ENCODE peak calls at places on chromosomes 3 and 15, in eight cellular contexts. L is epithelial cell of esophagus; N is neural crest cell; B is small intestine; J is activated T-cell treated with anti-CD3 and anti-CD28 coated beads, Interleukin-2, amount 50 U/mL, for 72 hours; U is dermis blood vessel endothelial cell; Y is lower lobe of right lung; W is RKO. G is an unnamed sample.

GRCh38 chr3:110384601-110385000 is 687.0 kb upstream of the NECTIN3 start:
- DNase-seq in Y (no peak), L (peak; percentile 68), J (no peak), N (no peak), B (no peak), U (no peak), W (no peak), G (no peak)

GRCh38 chr3:39398700-39399099 is 7.8 kb upstream of the RPSA start:
- DNase-seq in J (no peak), N (no peak), B (no peak), W (no peak), L (peak; percentile 61), Y (no peak), U (peak; percentile 28), G (no peak)

GRCh38 chr3:35908366-35909232 is 269.3 kb downstream of the ARPP21 start:
- DNase-seq in W (peak; percentile 60), N (peak; percentile 77), J (peak; percentile 37), Y (peak; percentile 55), L (peak; percentile 74), U (peak; percentile 92), B (peak; percentile 52), G (peak; percentile 72)

GRCh38 chr15:74144153-74144775 is 13.9 kb downstream of the ISLR2 start:
- DNase-seq in U (no peak), Y (no peak), L (no peak), N (no peak), B (no peak), J (no peak), W (no peak), G (no peak)

GRCh38 chr3:182732232-182733015 is 60.9 kb upstream of the ATP11B start:
- DNase-seq in Y (no peak), N (no peak), U (no peak), J (no peak), B (no peak), W (no peak), L (no peak), G (no peak)

GRCh38 chr3:128321418-128321817 is 145.3 kb downstream of the DNAJB8 start:
- DNase-seq in B (no peak), U (no peak), Y (no peak), J (no peak), W (no peak), L (no peak), N (no peak), G (no peak)

GRCh38 chr3:71247221-71247947 is 336.1 kb downstream of the FOXP1 start:
- DNase-seq in N (no peak), J (no peak), U (no peak), L (peak; percentile 50), W (peak; percentile 61), B (peak; percentile 59), Y (no peak), G (peak; percentile 53)

GRCh38 chr3:149224736-149225594 is 3.3 kb upstream of the CP start:
- DNase-seq in J (peak; percentile 60), U (peak; percentile 80), Y (no peak), L (peak; percentile 89), B (peak; percentile 52), W (peak; percentile 77), N (no peak), G (peak; percentile 46)

GRCh38 chr3:126440709-126440995 is 35.0 kb downstream of the ZXDC start:
- DNase-seq in L (no peak), J (no peak), W (no peak), U (no peak), B (no peak), N (no peak), Y (no peak), G (no peak)